ENCODE peak calls at places on chromosomes 12 and 14, in six cellular contexts. M is HFFc6, X is H9, E is IMR-90, Z is neural progenitor cell, U is Caco-2. S is an unnamed sample.

GRCh38 chr14:29521526-29522137 is 406.0 kb downstream of the PRKD1 start:
- DNase-seq in M (peak), X (peak), E (peak), Z (peak), U (peak), S (peak)

GRCh38 chr12:114917953-114918352 is 234.0 kb upstream of the TBX3 start:
- DNase-seq in M (no peak), X (no peak), E (no peak), Z (no peak), U (no peak), S (no peak)

GRCh38 chr14:38992067-38992835 is 110.8 kb downstream of the SEC23A start:
- DNase-seq in M (no peak), X (no peak), E (no peak), Z (no peak), U (no peak), S (no peak)

GRCh38 chr14:68734231-68734732 is 58.6 kb downstream of the ZFP36L1 start:
- DNase-seq in M (no peak), X (no peak), E (peak), Z (no peak), U (no peak), S (no peak)

GRCh38 chr14:102591372-102591943 is 991 bp upstream of the RCOR1 start:
- DNase-seq in M (no peak), X (no peak), E (peak), Z (peak), U (no peak), S (peak)

GRCh38 chr14:99603965-99604765 is at the start of gene CCDC85C:
- DNase-seq in M (peak), X (peak), E (peak), Z (peak), U (peak), S (peak)

GRCh38 chr14:68961781-68962584 is 17.1 kb downstream of the ACTN1 start:
- DNase-seq in M (no peak), X (peak), E (peak), Z (peak), U (no peak), S (peak)

GRCh38 chr12:50390284-50390683 is 6.1 kb downstream of the FAM186A start:
- DNase-seq in M (peak), X (no peak), E (peak), Z (no peak), U (peak), S (no peak)

GRCh38 chr12:116673713-116674112 is 64.2 kb downstream of the SPRING1 start:
- DNase-seq in M (no peak), X (peak), E (no peak), Z (peak), U (peak), S (no peak)

GRCh38 chr12:62537544-62537943 is 70.9 kb downstream of the MON2 start:
- DNase-seq in M (peak), X (no peak), E (peak), Z (no peak), U (no peak), S (peak)

GRCh38 chr12:44812062-44812461 is 64.1 kb downstream of the NELL2 start:
- DNase-seq in M (no peak), X (no peak), E (no peak), Z (no peak), U (peak), S (no peak)

GRCh38 chr14:77570706-77571293 is 45.6 kb downstream of the SPTLC2 start:
- DNase-seq in M (peak), X (no peak), E (no peak), Z (no peak), U (no peak), S (no peak)

GRCh38 chr14:54529811-54530210 is 20.1 kb downstream of the CGRRF1 start:
- DNase-seq in M (peak), X (no peak), E (peak), Z (no peak), U (no peak), S (no peak)

GRCh38 chr12:102438047-102438822 is 42.1 kb downstream of the IGF1 start:
- DNase-seq in M (peak), X (no peak), E (peak), Z (peak), U (no peak), S (no peak)

GRCh38 chr12:43316506-43316905 is 235.5 kb downstream of the ADAMTS20 start:
- DNase-seq in M (no peak), X (no peak), E (peak), Z (no peak), U (no peak), S (no peak)
- TF ChIP-seq CTCF in M (no peak), X (no peak), E (no peak), Z (no peak), U (no peak), S (no peak)

DNA sequence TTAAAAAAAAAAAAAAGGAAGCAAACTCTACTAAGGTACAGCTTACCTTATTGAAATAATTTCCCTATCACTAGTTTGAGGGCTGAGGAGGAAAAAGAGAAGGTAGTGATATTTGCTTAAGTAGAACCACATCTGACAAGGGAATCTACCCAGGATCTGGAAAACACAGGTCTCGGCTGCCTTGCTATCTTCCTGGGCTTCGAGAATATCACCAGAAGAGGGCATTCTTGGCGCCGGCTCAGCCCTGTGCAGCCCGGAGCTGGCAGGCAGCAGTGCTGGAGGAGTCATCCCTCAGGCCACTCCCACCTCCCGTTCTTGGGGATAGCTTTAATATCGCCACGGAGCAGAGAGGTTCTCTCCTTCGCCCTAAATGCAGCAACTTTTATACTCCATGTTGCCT is 1181.2 kb downstream of the VRK1 start:
- DNase-seq in M (peak), X (peak), E (no peak), Z (peak), U (peak), S (peak)
- TF ChIP-seq CTCF in M (peak), X (peak), E (no peak), Z (peak), U (no peak), S (no peak)

DNA sequence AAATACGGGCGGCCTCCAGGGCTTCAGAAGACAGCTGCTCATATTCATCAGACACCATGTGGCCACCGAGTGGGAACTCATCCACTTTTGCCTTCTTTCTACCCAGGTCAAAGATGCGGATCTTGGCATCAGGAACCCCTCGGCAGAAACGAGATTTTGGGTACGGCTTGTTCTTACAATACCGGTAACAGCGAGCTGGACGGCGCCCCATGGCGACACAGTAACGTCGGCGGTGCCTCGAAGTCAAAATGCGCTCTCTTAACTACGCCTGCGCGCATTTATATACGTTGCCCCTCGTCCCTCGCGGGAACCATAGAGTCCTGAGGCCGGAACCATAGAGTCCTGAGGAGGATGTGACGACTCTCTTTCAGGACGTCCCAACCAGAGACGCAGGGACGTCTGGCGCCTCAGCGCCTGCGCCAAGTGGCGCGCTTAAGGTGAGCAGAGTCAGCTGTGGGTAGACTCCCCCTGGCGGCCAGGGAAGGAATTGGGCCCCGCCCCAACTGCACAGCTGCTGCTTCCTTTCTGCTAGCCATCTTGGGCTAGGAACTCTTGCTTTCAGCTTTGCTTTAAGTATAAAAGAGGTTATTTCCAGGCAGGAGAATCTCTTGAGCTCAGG is at the start of gene RPL10L:
- DNase-seq in M (no peak), X (peak), E (no peak), Z (peak), U (peak), S (no peak)
- TF ChIP-seq CTCF in M (no peak), X (peak), E (no peak), Z (peak), U (peak), S (no peak)

DNA sequence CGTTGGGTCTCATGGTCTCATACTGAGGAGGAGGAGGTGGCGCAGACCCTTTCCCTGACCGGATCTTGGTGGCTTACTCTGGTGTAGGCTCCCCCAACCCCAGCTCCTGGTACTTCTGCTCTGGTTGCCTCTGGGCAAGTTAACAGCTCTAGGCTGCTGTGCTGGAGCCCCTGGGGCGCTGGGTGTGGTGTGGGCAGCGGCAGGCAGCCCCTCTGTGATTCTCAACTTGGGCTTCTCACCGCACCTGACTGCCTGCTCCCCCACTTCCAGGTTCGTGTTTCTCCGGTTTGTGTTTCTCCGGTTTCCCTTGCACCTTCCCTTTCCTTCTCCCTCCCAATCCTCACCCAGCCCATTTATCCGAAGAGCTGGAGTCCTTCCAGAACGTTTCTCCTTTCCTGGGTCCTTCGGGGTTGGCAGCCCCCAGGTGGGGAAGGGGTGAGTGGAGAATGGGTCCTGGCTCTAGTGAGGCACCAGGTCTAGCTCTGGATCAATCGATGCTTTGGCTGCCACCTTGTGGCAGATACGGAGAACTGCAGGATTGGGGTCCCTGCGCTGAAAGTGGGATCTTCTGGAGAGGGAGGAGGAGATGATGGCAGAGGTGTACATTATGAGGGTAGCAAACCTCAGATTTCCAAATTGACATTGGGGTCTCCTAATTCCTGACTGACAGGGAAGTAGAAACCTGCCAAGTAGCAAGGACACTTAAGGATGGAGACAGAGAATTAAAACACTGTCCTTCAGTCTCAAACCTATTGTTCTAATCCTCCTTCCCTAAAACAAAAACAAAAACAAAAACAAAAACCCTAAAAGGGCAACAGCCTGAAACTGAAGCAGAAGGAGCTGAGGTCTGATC is 8.3 kb downstream of the CISTR start:
- DNase-seq in M (no peak), X (peak), E (peak), Z (peak), U (peak), S (peak)
- TF ChIP-seq CTCF in M (peak), X (peak), E (peak), Z (peak), U (peak), S (peak)

DNA sequence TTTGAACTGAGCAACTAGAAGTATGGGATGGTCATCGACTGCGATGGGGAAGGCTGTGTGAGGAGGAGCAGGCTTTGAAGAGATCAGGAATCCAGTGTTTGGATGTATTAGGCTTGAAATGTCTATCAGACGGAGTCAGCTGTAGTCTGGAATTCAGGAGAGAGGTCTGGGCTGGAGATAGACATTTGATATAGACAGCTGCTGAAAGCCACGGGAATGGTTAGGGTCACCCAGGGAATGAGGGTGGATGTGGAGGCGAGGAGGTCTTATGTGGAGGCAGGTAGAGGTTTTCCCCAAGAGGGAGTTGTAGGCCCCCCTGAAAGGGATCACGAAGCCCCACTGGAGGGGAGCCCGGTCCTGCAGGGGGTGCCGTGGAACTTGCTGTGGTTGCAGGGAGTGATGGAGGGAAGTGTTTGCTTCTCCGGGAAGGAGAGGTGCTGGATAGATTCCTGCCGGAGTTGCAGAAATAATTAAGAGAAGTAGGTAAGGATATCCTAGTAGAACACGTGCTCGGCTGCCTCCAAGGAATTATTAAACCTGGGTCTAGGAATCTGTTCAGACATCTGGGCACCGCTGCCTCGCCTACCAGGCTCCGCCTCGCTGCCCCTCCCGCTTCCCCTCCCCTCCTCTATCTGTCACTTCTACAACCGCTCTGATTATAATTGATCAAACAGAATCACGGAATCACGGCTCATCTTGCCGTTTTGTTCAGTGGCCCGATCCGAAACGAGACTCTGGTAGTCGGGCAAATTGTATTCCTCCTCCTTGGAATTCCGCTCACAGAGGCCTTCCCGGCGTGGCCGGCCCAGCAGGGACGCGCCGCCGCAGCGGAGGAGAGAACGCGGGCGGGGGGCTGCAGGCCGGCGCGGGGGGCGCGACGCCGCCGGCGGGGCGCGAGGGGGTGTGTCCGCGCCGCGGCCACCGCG is 824 bp upstream of the CACNA1C start:
- DNase-seq in M (no peak), X (no peak), E (no peak), Z (peak), U (no peak), S (no peak)
- TF ChIP-seq CTCF in M (no peak), X (no peak), E (peak), Z (no peak), U (no peak), S (no peak)

GRCh38 chr14:74794947-74795346 is 31.8 kb downstream of the YLPM1 start:
- DNase-seq in M (no peak), X (no peak), E (no peak), Z (no peak), U (no peak), S (no peak)

GRCh38 chr14:74792249-74793039 is 29.3 kb downstream of the YLPM1 start:
- DNase-seq in M (no peak), X (no peak), E (peak), Z (no peak), U (no peak), S (no peak)

DNA sequence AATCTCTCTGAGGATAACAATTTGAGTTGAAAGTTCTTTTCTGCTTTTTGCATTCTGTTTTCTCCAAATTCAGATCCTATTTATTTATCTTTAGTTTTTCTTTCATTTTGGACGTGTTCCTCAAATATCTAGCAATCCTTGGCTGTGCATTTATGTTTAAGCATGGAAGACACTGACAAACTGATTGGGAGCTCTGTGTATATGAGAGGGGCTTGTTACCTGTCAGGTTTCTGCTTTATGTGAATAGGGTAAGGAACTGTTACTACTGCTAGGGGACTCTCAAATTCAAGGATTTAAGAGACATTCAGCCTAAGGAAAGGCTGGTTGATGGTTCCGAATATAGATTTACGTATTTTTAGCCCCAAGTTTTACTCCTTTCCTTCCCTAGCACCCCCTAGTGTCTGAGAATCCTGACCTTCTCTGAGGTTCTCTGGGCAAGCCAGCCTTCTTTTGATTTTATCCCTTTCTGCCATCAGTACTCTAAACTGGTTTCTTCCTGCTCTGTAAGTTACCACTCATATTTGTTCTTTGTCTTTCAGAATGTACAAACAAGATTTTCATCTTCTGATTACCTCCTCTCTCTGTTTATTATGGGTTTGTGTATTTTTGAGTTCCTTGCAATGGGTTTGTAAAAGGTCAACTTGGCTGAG is 30.5 kb downstream of the YLPM1 start:
- DNase-seq in M (peak), X (no peak), E (no peak), Z (peak), U (peak), S (no peak)
- TF ChIP-seq CTCF in M (peak), X (peak), E (peak), Z (peak), U (no peak), S (no peak)

DNA sequence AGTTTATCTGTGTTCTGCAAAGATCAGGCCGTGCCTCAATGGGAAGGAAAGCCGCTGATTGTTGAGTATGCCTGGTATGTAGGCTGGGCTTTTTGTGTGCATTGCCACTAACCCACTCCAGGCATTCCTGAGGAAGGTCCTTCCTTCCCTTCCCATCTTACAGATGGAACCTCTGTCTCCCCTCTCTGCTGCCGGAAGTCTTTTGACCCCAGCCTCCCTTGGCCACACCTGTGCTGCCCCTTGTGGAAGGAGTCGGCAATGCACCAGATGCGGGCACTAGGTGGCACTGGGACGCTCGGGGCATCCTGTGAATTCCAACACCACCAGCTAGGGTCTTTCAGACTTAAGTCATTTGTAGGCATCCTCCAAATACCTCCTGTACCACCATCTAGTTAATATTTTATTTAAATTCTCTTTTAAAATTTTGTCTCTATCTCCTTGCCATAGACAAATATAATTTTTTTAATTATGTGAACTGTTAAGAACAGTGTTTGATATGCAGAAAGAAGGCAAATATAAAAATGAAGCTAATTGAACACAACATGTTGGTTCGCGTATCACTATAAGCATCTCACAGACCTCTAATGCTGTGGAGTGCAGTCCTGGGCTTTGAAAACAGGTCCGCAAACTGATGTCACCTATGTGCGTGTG is 99.6 kb downstream of the RIN3 start:
- DNase-seq in M (no peak), X (peak), E (no peak), Z (peak), U (peak), S (peak)
- TF ChIP-seq CTCF in M (peak), X (peak), E (peak), Z (peak), U (peak), S (peak)

DNA sequence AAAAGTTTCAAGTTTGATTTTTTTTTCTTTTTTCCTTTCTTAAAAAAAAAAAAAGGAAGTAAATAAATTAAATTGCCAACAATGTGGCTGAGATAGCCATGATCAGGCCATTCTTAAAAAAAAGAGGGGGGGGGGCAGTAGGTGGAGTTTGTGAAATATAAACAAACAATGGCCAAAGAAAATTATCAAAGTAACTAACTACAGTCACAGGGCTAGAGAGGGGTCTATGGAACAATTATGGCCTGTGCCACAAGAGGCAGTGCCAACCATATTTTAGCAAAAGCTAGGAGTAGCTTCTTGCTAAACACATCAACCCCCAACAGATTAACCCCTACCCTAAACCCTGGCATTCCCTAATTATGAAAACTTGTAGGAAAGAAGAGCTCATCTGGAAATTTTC is 16.2 kb upstream of the SMARCC2 start:
- DNase-seq in M (no peak), X (no peak), E (no peak), Z (no peak), U (no peak), S (no peak)
- TF ChIP-seq CTCF in M (peak), X (no peak), E (peak), Z (no peak), U (no peak), S (no peak)

DNA sequence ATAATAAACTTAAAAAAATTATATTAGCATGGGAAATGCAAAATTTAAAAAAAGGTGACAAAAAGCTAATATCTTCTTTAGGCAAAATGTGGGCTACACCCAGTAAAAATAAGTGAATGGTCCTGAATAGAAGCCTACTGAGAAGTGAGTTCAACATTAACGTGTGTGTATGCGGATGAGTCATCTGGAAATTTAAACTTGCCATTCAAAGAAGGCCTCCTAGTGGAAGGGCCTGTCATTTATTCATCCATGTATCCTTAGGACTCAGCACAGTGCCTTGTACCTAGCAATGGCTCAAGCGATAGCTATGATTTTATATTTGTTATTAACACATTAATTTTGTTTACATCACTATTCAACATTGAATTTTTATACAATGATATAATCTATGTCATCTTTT is 226.2 kb downstream of the NUBPL start:
- DNase-seq in M (peak), X (no peak), E (peak), Z (no peak), U (no peak), S (no peak)
- TF ChIP-seq CTCF in M (peak), X (peak), E (no peak), Z (no peak), U (no peak), S (no peak)